ENCODE peak calls at places on chromosome 13, in eight cellular contexts. W is breast epithelium; N is WERI-Rb-1; E is astrocyte of the spinal cord; A is dorsolateral prefrontal cortex; V is CD4-positive, alpha-beta T cell; Y is kidney epithelial cell; L is AG04449. X is an unnamed sample.

GRCh38 chr13:74217816-74218215 is 83.6 kb upstream of the KLF12 start:
- DNase-seq in W (no peak), N (no peak), E (peak; percentile 72), A (no peak), V (no peak), Y (no peak), L (peak; percentile 96), X (no peak)

GRCh38 chr13:84574851-84575250 is 692.6 kb upstream of the SLITRK1 start:
- DNase-seq in W (no peak), N (no peak), E (peak; percentile 50), A (no peak), V (no peak), Y (no peak), L (peak; percentile 4), X (no peak)

GRCh38 chr13:32894589-32895001 is 121.6 kb upstream of the KL start:
- DNase-seq in W (no peak), N (no peak), E (no peak), A (no peak), V (no peak), Y (no peak), L (no peak), X (no peak)

GRCh38 chr13:47216176-47216822 is 319.4 kb upstream of the HTR2A start:
- DNase-seq in W (no peak), N (no peak), E (no peak), A (no peak), V (no peak), Y (peak; percentile 50), L (peak; percentile 12), X (no peak)

GRCh38 chr13:38686635-38687245 is at the start of gene FREM2:
- DNase-seq in W (no peak), N (peak; percentile 80), E (peak; percentile 40), A (no peak), V (no peak), Y (peak; percentile 54), L (no peak), X (no peak)

GRCh38 chr13:109668433-109669233 is 117.8 kb downstream of the IRS2 start:
- DNase-seq in W (no peak), N (no peak), E (no peak), A (no peak), V (no peak), Y (no peak), L (no peak), X (no peak)

GRCh38 chr13:70107498-70108271 is at the start of gene ATXN8OS:
- DNase-seq in W (no peak), N (peak; percentile 10), E (peak; percentile 29), A (no peak), V (no peak), Y (no peak), L (no peak), X (no peak)

GRCh38 chr13:50449465-50449864 is 394.0 kb downstream of the DLEU7 start:
- DNase-seq in W (no peak), N (no peak), E (no peak), A (no peak), V (no peak), Y (no peak), L (no peak), X (no peak)

GRCh38 chr13:70518081-70518480 is 409.8 kb upstream of the KLHL1 start:
- DNase-seq in W (no peak), N (no peak), E (no peak), A (no peak), V (no peak), Y (no peak), L (no peak), X (no peak)

GRCh38 chr13:46354143-46355087 is 32.6 kb downstream of the RUBCNL start:
- DNase-seq in W (no peak), N (no peak), E (peak; percentile 98), A (no peak), V (no peak), Y (peak; percentile 94), L (peak; percentile 86), X (no peak)

GRCh38 chr13:33109319-33109718 is 93.1 kb downstream of the KL start:
- DNase-seq in W (no peak), N (no peak), E (no peak), A (no peak), V (no peak), Y (no peak), L (no peak), X (no peak)

GRCh38 chr13:113650731-113651148 is 7.3 kb downstream of the ATP4B start:
- DNase-seq in W (peak; percentile 36), N (peak; percentile 7), E (no peak), A (no peak), V (no peak), Y (no peak), L (no peak), X (no peak)

GRCh38 chr13:93108111-93108581 is 118.5 kb upstream of the GPC6 start:
- DNase-seq in W (no peak), N (no peak), E (no peak), A (no peak), V (no peak), Y (no peak), L (no peak), X (no peak)

GRCh38 chr13:114135731-114136171 is 3.3 kb upstream of the RASA3 start:
- DNase-seq in W (no peak), N (no peak), E (no peak), A (no peak), V (peak; percentile 4), Y (no peak), L (no peak), X (no peak)

GRCh38 chr13:39637890-39638289 is 17.6 kb upstream of the COG6 start:
- DNase-seq in W (no peak), N (no peak), E (no peak), A (no peak), V (no peak), Y (no peak), L (no peak), X (no peak)

GRCh38 chr13:71169125-71169524 is 697.9 kb downstream of the DACH1 start:
- DNase-seq in W (no peak), N (peak; percentile 28), E (no peak), A (no peak), V (no peak), Y (no peak), L (no peak), X (no peak)

GRCh38 chr13:99228737-99229691 is 28.4 kb downstream of the UBAC2 start:
- DNase-seq in W (no peak), N (no peak), E (peak; percentile 90), A (no peak), V (no peak), Y (peak; percentile 66), L (peak; percentile 80), X (peak; percentile 72)

DNA sequence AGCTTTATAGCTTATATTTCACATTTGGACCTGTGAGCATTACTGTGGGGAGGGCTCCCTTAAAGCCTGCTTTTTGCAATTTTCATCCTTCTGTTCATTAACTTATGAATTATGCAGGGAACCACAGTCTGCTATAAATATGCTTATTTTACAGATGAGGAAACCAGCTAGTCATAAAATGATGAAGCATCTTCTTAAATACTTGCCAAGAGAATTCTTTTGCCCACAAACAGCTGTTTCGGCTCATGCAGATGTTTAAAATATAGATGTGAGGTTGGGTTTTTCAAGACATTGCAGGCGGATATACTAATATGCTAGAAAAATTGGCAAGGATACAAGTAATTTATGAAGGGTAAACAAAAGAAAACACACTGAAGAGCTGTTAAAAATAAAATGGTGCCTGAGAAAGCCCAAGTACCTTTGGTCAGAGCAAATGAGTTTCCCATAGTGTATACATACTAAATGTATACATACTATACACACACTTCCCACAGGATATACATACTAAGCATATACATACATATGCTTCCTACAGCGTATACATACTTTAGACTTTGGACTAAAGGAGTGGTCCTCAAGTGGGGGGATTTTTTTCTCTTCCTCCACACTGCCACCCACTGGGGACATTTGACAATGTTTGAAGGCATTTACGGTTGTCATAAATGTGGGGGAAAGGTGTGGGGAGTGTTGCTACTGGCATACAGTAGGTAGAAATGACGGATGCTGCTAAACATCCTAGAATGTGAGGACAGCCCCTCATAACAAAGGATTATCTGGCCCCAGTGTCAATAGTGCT is 164.9 kb upstream of the CSNK1A1L start:
- DNase-seq in W (no peak), N (no peak), E (no peak), A (no peak), V (no peak), Y (no peak), L (no peak), X (no peak)
- TF ChIP-seq CTCF in W (no peak), N (no peak), E (no peak), A (no peak), V (no peak), Y (no peak), L (no peak), X (no peak)

DNA sequence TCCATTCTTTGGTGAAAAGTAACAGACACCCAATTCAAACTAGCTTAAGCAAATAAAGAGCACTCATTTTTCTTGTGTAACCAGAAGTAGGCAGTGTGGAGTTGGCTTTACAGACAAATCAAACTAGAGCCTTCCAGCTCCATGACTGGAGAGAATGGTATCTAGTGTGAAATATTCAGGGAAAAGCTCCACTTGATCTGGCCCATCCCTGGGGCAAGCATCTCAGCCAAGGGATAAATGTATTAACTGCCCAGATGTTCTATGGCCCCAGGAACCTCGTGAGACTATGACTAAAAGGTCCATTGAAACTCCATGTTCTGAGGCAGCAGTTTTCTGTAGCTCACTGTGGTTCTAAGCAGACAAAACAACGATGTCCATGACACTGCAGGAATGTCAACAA is 49.9 kb downstream of the TBC1D4 start:
- DNase-seq in W (no peak), N (no peak), E (no peak), A (no peak), V (no peak), Y (no peak), L (no peak), X (no peak)
- TF ChIP-seq CTCF in W (no peak), N (no peak), E (peak; percentile 11), A (no peak), V (no peak), Y (no peak), L (no peak), X (peak; percentile 3)

GRCh38 chr13:22569830-22570229 is 610.9 kb upstream of the SGCG start:
- DNase-seq in W (no peak), N (no peak), E (no peak), A (no peak), V (no peak), Y (no peak), L (no peak), X (no peak)
- TF ChIP-seq CTCF in W (no peak), N (no peak), E (no peak), A (no peak), V (no peak), Y (no peak), L (no peak), X (no peak)

GRCh38 chr13:66618702-66619101 is 611.4 kb downstream of the PCDH9 start:
- DNase-seq in W (no peak), N (no peak), E (peak; percentile 55), A (no peak), V (no peak), Y (no peak), L (peak; percentile 4), X (peak; percentile 14)
- TF ChIP-seq CTCF in W (no peak), N (no peak), E (peak; percentile 59), A (no peak), V (no peak), Y (peak; percentile 49), L (peak; percentile 34), X (peak; percentile 1)

X was measured in GM10248.